ENCODE peak calls at places on chromosome 2, in four cellular contexts. Z, J, E and P are unnamed samples.

GRCh38 chr2:100674671-100675070 is 111.9 kb downstream of the PDCL3 start:
- DNase-seq in E (peak; percentile 64), Z (no peak), J (no peak), P (no peak)

GRCh38 chr2:235692671-235693171 is 198.9 kb downstream of the AGAP1 start:
- DNase-seq in E (peak; percentile 19), J (no peak), Z (no peak), P (no peak)

GRCh38 chr2:3192281-3192818 is 185.3 kb downstream of the EIPR1 start:
- DNase-seq in J (no peak), Z (no peak), E (no peak), P (no peak)

GRCh38 chr2:159076233-159076632 is 107.8 kb downstream of the TANC1 start:
- DNase-seq in Z (no peak), J (no peak), E (no peak), P (no peak)

GRCh38 chr2:74328573-74328972 is 14.6 kb downstream of the SLC4A5 start:
- DNase-seq in E (no peak), Z (no peak), J (no peak), P (no peak)

GRCh38 chr2:43840961-43841360 is 2.2 kb downstream of the ABCG8 start:
- DNase-seq in E (no peak), Z (no peak), J (no peak), P (no peak)

GRCh38 chr2:196971574-196972279 is 45.2 kb upstream of the PGAP1 start:
- DNase-seq in E (no peak), Z (no peak), J (no peak), P (no peak)

GRCh38 chr2:172461591-172462392 is 34.4 kb downstream of the ITGA6 start:
- DNase-seq in E (peak; percentile 44), J (no peak), Z (no peak), P (peak; percentile 59)

GRCh38 chr2:210606001-210606400 is 49.6 kb downstream of the CPS1 start:
- DNase-seq in J (no peak), E (no peak), Z (no peak), P (no peak)

GRCh38 chr2:26572589-26572988 is 68.6 kb downstream of the CIB4 start:
- DNase-seq in E (no peak), Z (no peak), J (no peak), P (no peak)

GRCh38 chr2:219081096-219081495 is 20.4 kb upstream of the IHH start:
- DNase-seq in E (no peak), J (no peak), Z (no peak), P (no peak)

GRCh38 chr2:23404426-23404825 is 19.4 kb downstream of the KLHL29 start:
- DNase-seq in Z (no peak), E (no peak), J (peak; percentile 26), P (peak; percentile 45)

GRCh38 chr2:157359628-157360027 is 34.0 kb upstream of the ERMN start:
- DNase-seq in E (no peak), Z (no peak), J (no peak), P (no peak)

GRCh38 chr2:102488063-102488462 is 15.0 kb downstream of the SLC9A4 start:
- DNase-seq in Z (no peak), J (no peak), E (no peak), P (no peak)

GRCh38 chr2:238629064-238629463 is 202.3 kb downstream of the ASB1 start:
- DNase-seq in Z (no peak), J (no peak), E (no peak), P (no peak)

GRCh38 chr2:213703699-213704098 is 419.4 kb downstream of the SPAG16 start:
- DNase-seq in Z (no peak), E (no peak), J (no peak), P (no peak)

GRCh38 chr2:112869258-112869842 is 32.8 kb upstream of the IL1B start:
- DNase-seq in E (no peak), Z (peak; percentile 86), J (no peak), P (peak; percentile 87)

GRCh38 chr2:98347298-98348065 is 1.2 kb downstream of the CNGA3 start:
- DNase-seq in J (no peak), E (no peak), Z (no peak), P (no peak)

GRCh38 chr2:88857951-88858406 is 166.5 kb downstream of the RPIA start:
- DNase-seq in J (no peak), Z (no peak), E (no peak), P (no peak)

GRCh38 chr2:238999290-238999741 is 151.4 kb downstream of the TWIST2 start:
- DNase-seq in E (no peak), Z (no peak), J (no peak), P (no peak)

GRCh38 chr2:142721015-142721414 is 156.4 kb upstream of the KYNU start:
- DNase-seq in Z (no peak), E (no peak), J (no peak), P (no peak)

GRCh38 chr2:204576580-204576979 is 31.3 kb downstream of the PARD3B start:
- DNase-seq in E (no peak), J (no peak), Z (no peak), P (no peak)

GRCh38 chr2:96315400-96316071 is 9.6 kb upstream of the ITPRIPL1 start:
- DNase-seq in J (no peak), Z (no peak), E (no peak), P (no peak)

GRCh38 chr2:241071677-241072111 is 30.4 kb downstream of the MTERF4 start:
- DNase-seq in Z (no peak), J (no peak), E (no peak), P (no peak)

GRCh38 chr2:219058541-219059374 is 2.0 kb downstream of the IHH start:
- DNase-seq in J (no peak), Z (no peak), E (no peak), P (peak; percentile 77)

GRCh38 chr2:3738454-3738853 is 35.1 kb downstream of the DCDC2C start:
- DNase-seq in Z (peak; percentile 34), J (no peak), E (no peak), P (no peak)

GRCh38 chr2:154623819-154624218 is 74.7 kb upstream of the KCNJ3 start:
- DNase-seq in J (no peak), Z (peak; percentile 56), E (peak; percentile 51), P (no peak)

GRCh38 chr2:218431878-218432277 is 13.0 kb downstream of the VIL1 start:
- DNase-seq in E (peak; percentile 10), Z (no peak), J (no peak), P (no peak)

GRCh38 chr2:77519164-77519887 is 2.9 kb downstream of the LRRTM4 start:
- DNase-seq in J (no peak), Z (no peak), E (no peak), P (no peak)

GRCh38 chr2:96960956-96961350 is 25.4 kb downstream of the FAM178B start:
- DNase-seq in E (peak; percentile 4), Z (no peak), J (no peak), P (no peak)

GRCh38 chr2:215920244-215921100 is 92.9 kb downstream of the MREG start:
- DNase-seq in E (peak; percentile 68), J (no peak), Z (peak; percentile 65), P (peak; percentile 68)

GRCh38 chr2:133177196-133177595 is 391.1 kb downstream of the NCKAP5 start:
- DNase-seq in E (no peak), J (no peak), Z (no peak), P (no peak)

GRCh38 chr2:54461251-54461650 is 5.1 kb downstream of the SPTBN1 start:
- DNase-seq in E (no peak), Z (no peak), J (no peak), P (no peak)

GRCh38 chr2:241788572-241788971 is 11.9 kb downstream of the GAL3ST2 start:
- DNase-seq in J (peak; percentile 74), E (no peak), Z (peak; percentile 31), P (no peak)

GRCh38 chr2:163737169-163737439 is 1.3 kb upstream of the FIGN start:
- DNase-seq in E (no peak), J (no peak), Z (no peak), P (no peak)
- H3K27ac ChIP-seq in E (peak overlapping the region; percentile 87), J (no peak overlapping the region), Z (no peak overlapping the region), P (no peak overlapping the region)

GRCh38 chr2:85529809-85530208 is 9.2 kb upstream of the MAT2A start:
- DNase-seq in J (no peak), Z (no peak), E (no peak), P (no peak)

GRCh38 chr2:85534875-85535274 is 4.1 kb upstream of the MAT2A start:
- DNase-seq in E (no peak), J (no peak), Z (no peak), P (no peak)

GRCh38 chr2:85534099-85534498 is 4.9 kb upstream of the MAT2A start:
- DNase-seq in E (no peak), J (no peak), Z (no peak), P (no peak)

GRCh38 chr2:85528355-85528754 is 10.6 kb upstream of the MAT2A start:
- DNase-seq in Z (no peak), E (no peak), J (no peak), P (no peak)

GRCh38 chr2:85531585-85531984 is 7.4 kb upstream of the MAT2A start:
- DNase-seq in Z (no peak), E (no peak), J (no peak), P (no peak)
- H3K27ac ChIP-seq in Z (no peak overlapping the region), E (no peak overlapping the region), J (no peak overlapping the region), P (no peak overlapping the region)

DNA sequence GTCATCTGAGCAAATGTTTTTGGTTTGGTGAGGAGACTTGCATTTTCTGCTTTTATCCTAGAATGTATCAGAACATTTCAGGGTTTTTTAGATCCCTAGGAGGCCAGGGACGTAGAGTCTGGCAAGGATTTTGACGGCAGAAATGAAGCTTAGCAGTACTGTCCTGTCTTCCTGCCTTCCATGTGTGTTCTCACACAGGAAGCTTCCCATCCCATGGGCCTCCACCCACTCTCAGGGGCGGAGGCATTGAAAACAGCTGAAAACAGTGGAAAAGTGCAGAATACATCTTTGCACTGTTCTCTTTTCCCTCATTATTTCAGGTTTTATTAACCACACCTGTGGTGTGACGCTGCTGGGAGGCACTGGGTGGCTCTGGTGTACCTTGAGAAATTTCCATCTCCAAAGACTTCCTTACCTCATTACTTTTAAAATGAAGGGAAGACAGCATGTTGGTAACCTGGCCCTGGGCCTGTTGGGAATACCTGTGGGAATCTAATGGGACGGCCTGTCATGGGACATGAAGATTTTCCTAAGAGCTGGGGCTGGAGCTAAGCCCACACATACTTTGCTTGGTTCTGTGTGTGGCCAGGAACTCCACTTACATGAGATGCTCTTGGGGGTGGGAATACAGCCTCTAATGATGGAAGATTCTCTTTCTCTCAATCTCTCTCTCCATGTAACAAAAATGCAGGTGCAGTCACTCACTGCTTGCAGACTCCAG is 20.5 kb downstream of the PCARE start:
- DNase-seq in E (no peak), J (no peak), Z (peak; percentile 15), P (no peak)
- H3K27ac ChIP-seq in E (no peak overlapping the region), J (no peak overlapping the region), Z (no peak overlapping the region), P (no peak overlapping the region)

GRCh38 chr2:144396318-144396717 is 123.6 kb downstream of the ZEB2 start:
- DNase-seq in J (no peak), Z (no peak), E (no peak), P (no peak)
- H3K27ac ChIP-seq in J (no peak overlapping the region), Z (no peak overlapping the region), E (peak overlapping the region; percentile 90), P (no peak overlapping the region)

GRCh38 chr2:11572996-11573395 is 39.2 kb downstream of the GREB1 start:
- DNase-seq in E (no peak), Z (no peak), J (no peak), P (no peak)
- H3K27ac ChIP-seq in E (no peak overlapping the region), Z (no peak overlapping the region), J (no peak overlapping the region), P (no peak overlapping the region)